ENCODE peak calls at places on chromosomes 16 and 17, in seven cellular contexts. Y is mesenchymal stem cell, F is H9, R is mesendoderm, S is IMR-90, H is neuronal stem cell, E is trophoblast cell. W is an unnamed sample.

GRCh38 chr16:25253322-25253721 is 4.3 kb downstream of the ZKSCAN2 start:
- DNase-seq in Y (no peak), F (no peak), R (no peak), S (no peak), H (no peak), E (no peak), W (no peak)

GRCh38 chr17:17508019-17508535 is 11.9 kb upstream of the RASD1 start:
- DNase-seq in Y (no peak), F (no peak), R (no peak), S (no peak), H (no peak), E (no peak), W (no peak)

GRCh38 chr16:57863434-57864160 is 61.3 kb upstream of the KIFC3 start:
- DNase-seq in Y (peak; percentile 79), F (peak; percentile 69), R (peak; percentile 96), S (peak; percentile 79), H (peak; percentile 39), E (peak; percentile 59), W (peak; percentile 49)

GRCh38 chr17:76709077-76709950 is 1.5 kb downstream of the MXRA7 start:
- DNase-seq in Y (peak; percentile 99), F (peak; percentile 65), R (peak; percentile 89), S (peak; percentile 99), H (peak; percentile 78), E (peak; percentile 72), W (peak; percentile 56)

GRCh38 chr16:86466695-86467406 is 43.5 kb upstream of the FOXF1 start:
- DNase-seq in Y (no peak), F (no peak), R (no peak), S (peak; percentile 88), H (no peak), E (no peak), W (no peak)

GRCh38 chr17:77546772-77547201 is 406.0 kb downstream of the SEC14L1 start:
- DNase-seq in Y (no peak), F (peak; percentile 88), R (peak; percentile 89), S (no peak), H (no peak), E (no peak), W (peak; percentile 54)

GRCh38 chr17:55175788-55176425 is 88.9 kb upstream of the HLF start:
- DNase-seq in Y (no peak), F (no peak), R (no peak), S (no peak), H (no peak), E (no peak), W (no peak)

GRCh38 chr17:28982191-28982793 is 23.5 kb downstream of the SEZ6 start:
- DNase-seq in Y (peak; percentile 62), F (no peak), R (peak; percentile 49), S (peak; percentile 24), H (no peak), E (peak; percentile 91), W (no peak)

GRCh38 chr16:48064971-48065370 is 90.8 kb downstream of the ABCC12 start:
- DNase-seq in Y (peak; percentile 19), F (no peak), R (no peak), S (peak; percentile 42), H (no peak), E (peak; percentile 23), W (no peak)

GRCh38 chr16:75860654-75861053 is 134.4 kb upstream of the CPHXL start:
- DNase-seq in Y (no peak), F (no peak), R (peak; percentile 28), S (no peak), H (peak; percentile 56), E (no peak), W (no peak)

GRCh38 chr17:66152756-66153155 is 39.2 kb downstream of the CEP112 start:
- DNase-seq in Y (peak; percentile 58), F (no peak), R (no peak), S (peak; percentile 25), H (no peak), E (no peak), W (no peak)

GRCh38 chr17:53627511-53627910 is 195.2 kb upstream of the KIF2B start:
- DNase-seq in Y (peak; percentile 52), F (no peak), R (no peak), S (peak; percentile 69), H (no peak), E (peak; percentile 36), W (no peak)

GRCh38 chr16:73232555-73233422 is 184.9 kb upstream of the ZFHX3 start:
- DNase-seq in Y (peak; percentile 87), F (peak; percentile 49), R (peak; percentile 68), S (peak; percentile 100), H (no peak), E (peak; percentile 91), W (peak; percentile 10)

DNA sequence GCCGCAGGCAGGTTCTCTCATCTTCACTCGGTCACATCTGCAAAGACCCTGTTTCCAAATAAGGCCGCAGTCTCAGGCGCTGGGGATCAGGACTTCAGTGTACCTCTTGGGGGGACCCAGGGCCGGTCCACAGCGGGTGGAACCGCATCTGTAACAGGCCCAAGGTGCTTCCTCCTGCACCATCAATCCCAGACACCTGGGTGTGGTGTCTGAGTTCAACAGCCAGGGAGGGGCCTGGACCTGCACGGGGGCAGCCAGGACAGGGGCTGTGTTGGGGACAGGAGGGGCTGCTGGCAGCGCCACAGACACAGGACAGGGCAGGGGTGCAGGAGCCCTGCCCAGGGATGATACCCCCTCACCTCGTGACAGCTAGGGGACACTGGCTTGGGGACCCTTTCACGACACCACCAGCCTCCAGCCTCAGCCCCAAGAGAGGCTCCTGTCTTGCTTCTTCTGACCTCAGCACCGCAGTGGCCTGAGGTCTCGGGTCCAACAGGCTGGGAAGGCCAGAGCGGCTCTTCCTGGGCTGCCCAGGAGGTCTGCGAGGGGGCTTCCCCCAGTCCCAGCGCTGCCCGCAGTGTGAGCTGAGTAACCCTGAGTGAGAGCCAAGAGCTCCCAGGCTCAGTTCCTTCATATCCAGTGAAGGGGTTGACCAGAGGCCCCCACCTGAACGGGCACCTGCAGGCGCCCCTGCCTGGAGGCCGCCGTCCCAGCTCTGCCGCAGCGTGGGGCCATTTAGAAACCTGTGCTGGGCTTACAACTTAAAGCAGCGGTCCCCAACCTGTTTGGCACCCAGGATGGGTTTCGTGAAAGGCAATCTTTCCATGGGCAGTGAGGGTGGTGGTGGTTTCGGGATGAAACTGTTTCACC is 30.7 kb upstream of the BAHCC1 start:
- DNase-seq in Y (no peak), F (peak; percentile 30), R (no peak), S (no peak), H (no peak), E (no peak), W (no peak)
- H2BK120ac ChIP-seq in Y (no peak overlapping the region), F (no peak overlapping the region), R (no peak overlapping the region), S (peak overlapping the region; percentile 58), H (peak overlapping the region; percentile 42), E (no peak overlapping the region), W (no peak overlapping the region)

DNA sequence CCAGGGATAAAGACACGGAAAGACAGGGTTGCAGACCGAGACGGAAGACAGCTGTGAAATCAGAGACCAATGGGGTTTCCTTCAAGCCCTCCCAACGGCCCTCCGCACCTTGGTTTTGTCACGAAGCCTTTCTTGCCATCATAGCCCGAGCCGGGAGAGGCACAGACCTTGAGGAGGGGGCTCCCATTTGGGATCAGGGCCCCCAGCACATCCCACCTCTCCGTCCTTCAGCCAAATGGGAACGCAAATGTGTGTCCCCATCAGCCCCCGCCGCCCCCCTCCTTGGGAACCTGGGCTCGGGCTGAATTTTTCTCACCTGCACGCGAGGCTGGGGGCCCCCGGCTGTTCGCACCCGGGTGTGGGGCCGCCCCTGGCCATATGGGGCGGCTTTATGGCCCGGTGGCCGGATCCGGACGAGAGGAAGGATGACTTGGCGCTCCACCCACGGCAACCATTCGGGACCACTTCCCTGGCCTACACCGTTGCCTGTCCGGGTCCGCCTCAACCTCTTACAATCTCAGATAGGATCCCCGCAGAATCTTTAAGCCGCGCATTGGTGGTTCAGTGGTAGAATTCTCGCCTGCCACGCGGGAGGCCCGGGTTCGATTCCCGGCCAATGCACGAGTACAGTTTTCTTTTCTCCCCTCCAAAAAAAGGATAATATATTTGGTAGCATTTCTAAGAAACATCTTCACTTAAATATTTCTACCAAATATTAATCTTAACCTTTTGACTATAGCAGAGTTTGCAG is 1.5 kb upstream of the HES7 start:
- DNase-seq in Y (peak; percentile 79), F (peak; percentile 88), R (peak; percentile 86), S (peak; percentile 60), H (peak; percentile 91), E (peak; percentile 82), W (no peak)
- H2BK120ac ChIP-seq in Y (no peak overlapping the region), F (no peak overlapping the region), R (no peak overlapping the region), S (no peak overlapping the region), H (no peak overlapping the region), E (no peak overlapping the region), W (no peak overlapping the region)

DNA sequence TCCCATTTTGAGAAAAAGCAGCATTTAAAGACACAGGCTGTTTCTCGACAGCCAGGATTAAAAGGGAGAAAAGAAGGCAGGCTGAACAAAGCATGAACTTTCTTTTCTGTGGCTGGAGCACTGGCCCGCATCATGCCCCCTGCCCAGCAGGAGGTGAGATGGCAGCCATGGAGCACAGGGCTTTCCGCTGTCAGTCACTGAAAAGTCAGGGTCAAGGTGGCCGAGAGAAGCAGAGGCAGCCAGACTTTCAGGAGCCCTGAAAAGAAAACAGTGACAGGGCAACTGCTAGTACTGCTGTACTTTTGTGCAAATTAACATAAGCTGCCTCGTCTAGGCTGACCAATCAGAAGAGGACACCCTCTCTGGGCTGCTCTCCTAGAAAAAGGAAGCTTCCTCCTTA is 5.8 kb upstream of the GP2 start:
- DNase-seq in Y (no peak), F (no peak), R (no peak), S (no peak), H (no peak), E (peak; percentile 44), W (no peak)
- H2BK120ac ChIP-seq in Y (no peak overlapping the region), F (no peak overlapping the region), R (no peak overlapping the region), S (no peak overlapping the region), H (no peak overlapping the region), E (no peak overlapping the region), W (no peak overlapping the region)

DNA sequence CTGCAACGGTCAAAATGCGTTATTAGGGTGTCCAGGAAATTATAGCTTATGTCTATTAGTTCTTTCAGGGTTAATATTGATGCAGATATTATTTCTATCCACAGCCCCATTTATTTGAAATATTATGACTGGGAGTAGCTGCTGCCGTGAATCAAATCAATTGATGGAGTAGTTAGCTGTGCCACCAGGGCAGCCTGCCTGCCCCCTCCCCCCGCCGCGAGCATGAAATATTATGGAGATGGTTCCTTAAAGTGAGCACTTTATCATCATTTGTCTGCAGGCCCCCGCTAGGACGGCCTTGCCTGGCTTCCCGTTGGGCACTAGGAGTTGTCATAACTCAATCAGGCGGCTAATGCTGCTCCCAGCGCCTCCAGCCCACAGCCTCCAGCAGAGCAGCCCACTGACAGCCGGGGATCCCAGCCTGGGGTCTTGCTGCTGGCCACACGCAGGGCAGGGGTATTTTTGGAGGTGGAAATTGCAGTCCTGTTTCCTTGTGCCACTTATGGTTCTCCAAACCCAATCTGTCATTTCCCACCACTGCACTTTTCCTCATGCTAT is 173.9 kb downstream of the SALL1 start:
- DNase-seq in Y (no peak), F (no peak), R (no peak), S (no peak), H (no peak), E (no peak), W (no peak)
- H2BK120ac ChIP-seq in Y (no peak overlapping the region), F (no peak overlapping the region), R (no peak overlapping the region), S (no peak overlapping the region), H (no peak overlapping the region), E (no peak overlapping the region), W (no peak overlapping the region)

GRCh38 chr16:83878838-83879237 is 20.1 kb upstream of the MLYCD start:
- DNase-seq in Y (peak; percentile 67), F (no peak), R (peak; percentile 60), S (peak; percentile 60), H (no peak), E (peak; percentile 72), W (no peak)
- H2BK120ac ChIP-seq in Y (no peak overlapping the region), F (no peak overlapping the region), R (no peak overlapping the region), S (no peak overlapping the region), H (no peak overlapping the region), E (no peak overlapping the region), W (no peak overlapping the region)

W was measured in H1.